ENCODE peak calls at places on chromosomes 13 and 19, in ten cellular contexts. F is tibial nerve; M is uterus; I is A549; V is sigmoid colon; Z is IMR-90; B is mucosa of descending colon; H is CD8-positive, alpha-beta T cell; D is GM23338; A is colonic mucosa. L is an unnamed sample. For H3K4me1, the result is how much of the 10 kb centered on the place peaks cover.

GRCh38 chr13:33799950-33800592 is 17.9 kb upstream of the RFC3 start:
- DNase-seq in F (no peak), M (no peak), I (peak), V (no peak), Z (peak), B (no peak), H (no peak), D (peak), A (no peak), L (no peak)

GRCh38 chr19:35248310-35249145 is at the start of gene LSR:
- DNase-seq in F (no peak), M (no peak), I (peak), V (no peak), Z (no peak), B (peak), H (peak), D (peak), A (peak), L (peak)

GRCh38 chr13:26983533-26984315 is 187.9 kb downstream of the USP12 start:
- DNase-seq in F (no peak), M (no peak), I (no peak), V (no peak), Z (no peak), B (no peak), H (no peak), D (no peak), A (no peak), L (no peak)

GRCh38 chr13:50526771-50527567 is 316.5 kb downstream of the DLEU7 start:
- DNase-seq in F (no peak), M (no peak), I (no peak), V (peak), Z (no peak), B (no peak), H (no peak), D (no peak), A (no peak), L (no peak)

GRCh38 chr13:26327905-26328304 is 74.0 kb downstream of the CDK8 start:
- DNase-seq in F (no peak), M (no peak), I (no peak), V (no peak), Z (no peak), B (no peak), H (no peak), D (no peak), A (no peak), L (no peak)

GRCh38 chr19:45293682-45294081 is 29.0 kb downstream of the CKM start:
- DNase-seq in F (no peak), M (no peak), I (no peak), V (no peak), Z (no peak), B (no peak), H (no peak), D (no peak), A (no peak), L (no peak)

GRCh38 chr13:60583196-60583908 is 186.3 kb downstream of the TDRD3 start:
- DNase-seq in F (peak), M (no peak), I (no peak), V (no peak), Z (peak), B (peak), H (no peak), D (peak), A (peak), L (no peak)

GRCh38 chr13:94556016-94556415 is 39.9 kb downstream of the TGDS start:
- DNase-seq in F (no peak), M (no peak), I (no peak), V (no peak), Z (no peak), B (no peak), H (no peak), D (no peak), A (no peak), L (no peak)

GRCh38 chr13:45119469-45119989 is 781 bp upstream of the GTF2F2 start:
- DNase-seq in F (no peak), M (no peak), I (no peak), V (no peak), Z (peak), B (peak), H (peak), D (no peak), A (peak), L (no peak)

GRCh38 chr13:96527497-96527896 is 437.6 kb downstream of the HS6ST3 start:
- DNase-seq in F (no peak), M (no peak), I (no peak), V (no peak), Z (no peak), B (no peak), H (no peak), D (peak), A (no peak), L (no peak)

GRCh38 chr19:18349524-18350128 is 9.2 kb downstream of the PGPEP1 start:
- DNase-seq in F (peak), M (peak), I (peak), V (no peak), Z (peak), B (peak), H (no peak), D (peak), A (peak), L (peak)

GRCh38 chr19:42052241-42052863 is 17.7 kb downstream of the GRIK5 start:
- DNase-seq in F (no peak), M (no peak), I (no peak), V (no peak), Z (no peak), B (no peak), H (no peak), D (no peak), A (no peak), L (no peak)

GRCh38 chr13:28761586-28761985 is 42.8 kb upstream of the SLC46A3 start:
- DNase-seq in F (no peak), M (no peak), I (no peak), V (no peak), Z (peak), B (no peak), H (no peak), D (no peak), A (no peak), L (no peak)

GRCh38 chr19:48102870-48103751 is 7.5 kb downstream of the PLA2G4C start:
- DNase-seq in F (no peak), M (no peak), I (peak), V (no peak), Z (peak), B (peak), H (no peak), D (peak), A (peak), L (peak)

GRCh38 chr13:85137516-85137915 is 661.7 kb downstream of the SLITRK6 start:
- DNase-seq in F (no peak), M (no peak), I (no peak), V (no peak), Z (no peak), B (no peak), H (no peak), D (no peak), A (no peak), L (no peak)

GRCh38 chr19:47049307-47049700 is 880 bp upstream of the TMEM160 start:
- DNase-seq in F (no peak), M (no peak), I (no peak), V (no peak), Z (peak), B (no peak), H (no peak), D (peak), A (no peak), L (peak)

GRCh38 chr13:53138369-53139036 is 109.9 kb downstream of the OLFM4 start:
- DNase-seq in F (peak), M (peak), I (no peak), V (peak), Z (peak), B (no peak), H (no peak), D (no peak), A (no peak), L (no peak)

GRCh38 chr19:13162749-13163608 is 12.8 kb downstream of the IER2 start:
- DNase-seq in F (peak), M (peak), I (peak), V (peak), Z (peak), B (peak), H (peak), D (peak), A (peak), L (peak)

GRCh38 chr13:79870123-79870522 is 389.2 kb downstream of the NDFIP2 start:
- DNase-seq in F (no peak), M (no peak), I (no peak), V (no peak), Z (peak), B (no peak), H (no peak), D (peak), A (no peak), L (no peak)

GRCh38 chr19:42074513-42075363 is 1.2 kb upstream of the ZNF574 start:
- DNase-seq in F (no peak), M (no peak), I (peak), V (no peak), Z (no peak), B (peak), H (no peak), D (peak), A (peak), L (peak)

GRCh38 chr13:98384739-98385138 is 192.2 kb downstream of the STK24 start:
- DNase-seq in F (no peak), M (no peak), I (no peak), V (no peak), Z (peak), B (no peak), H (no peak), D (no peak), A (no peak), L (no peak)

GRCh38 chr19:49200238-49200862 is 42.8 kb downstream of the TRPM4 start:
- DNase-seq in F (no peak), M (no peak), I (peak), V (no peak), Z (no peak), B (peak), H (no peak), D (peak), A (peak), L (no peak)

GRCh38 chr19:54448037-54448773 is 794 bp upstream of the LENG8 start:
- DNase-seq in F (peak), M (peak), I (peak), V (peak), Z (peak), B (peak), H (peak), D (peak), A (peak), L (peak)

GRCh38 chr19:51147663-51148062 is 5.6 kb downstream of the SIGLEC7 start:
- DNase-seq in F (no peak), M (no peak), I (no peak), V (no peak), Z (no peak), B (no peak), H (no peak), D (no peak), A (no peak), L (no peak)

GRCh38 chr13:45838171-45838745 is 13.3 kb downstream of the SIAH3 start:
- DNase-seq in F (no peak), M (no peak), I (no peak), V (no peak), Z (no peak), B (no peak), H (no peak), D (peak), A (no peak), L (no peak)

GRCh38 chr13:109297628-109298027 is 488.8 kb downstream of the IRS2 start:
- DNase-seq in F (no peak), M (no peak), I (no peak), V (no peak), Z (peak), B (no peak), H (no peak), D (no peak), A (no peak), L (no peak)

GRCh38 chr19:11390933-11391680 is 7.0 kb upstream of the EPOR start:
- DNase-seq in F (no peak), M (no peak), I (peak), V (no peak), Z (no peak), B (no peak), H (no peak), D (peak), A (no peak), L (no peak)

GRCh38 chr13:31663880-31664585 is 75.3 kb upstream of the RXFP2 start:
- DNase-seq in F (no peak), M (no peak), I (no peak), V (no peak), Z (no peak), B (no peak), H (no peak), D (peak), A (no peak), L (no peak)

DNA sequence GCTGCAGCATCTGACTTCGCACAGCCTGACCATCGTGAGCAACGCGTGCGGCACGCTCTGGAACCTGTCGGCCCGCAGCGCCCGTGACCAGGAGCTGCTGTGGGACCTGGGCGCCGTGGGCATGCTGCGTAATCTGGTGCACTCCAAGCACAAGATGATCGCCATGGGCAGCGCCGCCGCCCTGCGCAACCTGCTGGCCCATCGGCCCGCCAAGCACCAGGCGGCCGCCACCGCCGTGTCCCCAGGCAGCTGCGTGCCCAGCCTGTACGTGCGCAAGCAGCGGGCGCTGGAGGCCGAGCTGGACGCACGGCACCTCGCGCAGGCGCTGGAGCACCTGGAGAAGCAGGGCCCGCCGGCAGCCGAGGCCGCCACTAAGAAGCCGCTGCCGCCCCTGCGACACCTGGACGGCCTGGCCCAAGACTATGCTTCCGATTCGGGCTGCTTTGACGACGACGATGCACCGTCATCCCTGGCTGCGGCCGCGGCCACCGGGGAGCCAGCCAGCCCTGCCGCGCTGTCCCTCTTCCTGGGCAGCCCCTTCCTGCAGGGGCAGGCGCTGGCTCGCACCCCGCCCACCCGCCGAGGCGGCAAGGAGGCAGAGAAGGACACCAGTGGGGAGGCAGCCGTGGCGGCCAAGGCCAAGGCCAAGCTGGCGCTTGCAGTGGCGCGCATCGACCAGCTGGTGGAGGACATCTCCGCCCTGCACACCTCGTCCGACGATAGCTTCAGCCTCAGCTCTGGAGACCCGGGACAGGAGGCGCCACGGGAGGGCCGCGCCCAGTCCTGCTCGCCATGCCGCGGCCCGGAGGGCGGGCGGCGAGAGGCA is 13.6 kb downstream of the C19orf25 start:
- DNase-seq in F (no peak), M (no peak), I (no peak), V (no peak), Z (peak), B (peak), H (no peak), D (peak), A (peak), L (no peak)
- TF ChIP-seq CTCF in F (peak), M (peak), I (no peak), V (no peak), Z (peak), B (peak), H (no peak), D (peak), A (peak), L (no peak)

GRCh38 chr19:1053176-1054101 is 13.5 kb upstream of the ARHGAP45 start:
- DNase-seq in F (no peak), M (no peak), I (no peak), V (no peak), Z (no peak), B (no peak), H (no peak), D (no peak), A (no peak), L (no peak)
- H3K4me1 ChIP-seq in F (under half), M (under half), I (under half), V (under half), Z (under half), B (under half), H (under half), D (under half), A (under half), L (under half)

DNA sequence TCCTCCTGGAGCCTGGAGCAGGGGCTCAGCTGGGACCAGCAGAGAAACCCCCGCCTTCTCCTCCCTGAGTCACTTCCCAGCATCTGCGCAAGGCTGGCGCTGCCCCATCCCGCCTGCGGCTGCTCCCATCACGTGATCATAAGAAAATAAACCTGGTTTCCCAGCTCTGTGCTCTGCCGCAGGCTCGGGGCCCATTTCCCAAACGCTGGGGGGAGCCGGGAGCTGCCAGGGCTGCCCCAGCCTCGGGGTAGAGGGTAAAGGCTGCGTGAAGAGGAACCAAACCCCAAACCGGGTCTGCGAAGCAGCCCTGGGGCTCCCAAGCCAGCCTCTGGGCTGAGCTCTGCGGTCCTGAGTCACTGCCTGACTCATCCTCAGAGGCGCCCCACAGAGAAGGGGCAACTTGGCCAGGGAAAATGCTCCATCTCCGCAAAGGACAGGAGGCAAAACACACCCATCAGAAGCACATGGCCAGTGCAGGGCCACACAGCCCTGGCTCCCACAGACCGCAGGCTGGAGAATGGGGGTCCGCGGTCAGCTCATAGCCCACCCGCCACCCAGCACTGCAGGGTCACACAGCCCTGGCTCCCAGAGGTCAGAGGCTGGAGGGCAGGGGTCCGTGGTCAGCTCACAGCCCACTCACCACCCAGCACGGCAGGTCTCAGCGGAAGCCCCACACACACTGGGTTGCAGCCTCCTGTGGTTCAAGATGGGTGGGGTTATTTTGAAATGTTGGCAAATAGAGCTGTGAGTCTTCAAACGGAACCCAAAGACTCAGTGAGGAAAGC is 67.1 kb downstream of the RASA3 start:
- DNase-seq in F (peak), M (peak), I (peak), V (peak), Z (peak), B (peak), H (peak), D (peak), A (peak), L (peak)
- TF ChIP-seq CTCF in F (peak), M (no peak), I (no peak), V (no peak), Z (peak), B (no peak), H (no peak), D (no peak), A (no peak), L (no peak)

GRCh38 chr13:111202149-111202548 is 87.0 kb downstream of the ARHGEF7 start:
- DNase-seq in F (no peak), M (no peak), I (no peak), V (no peak), Z (no peak), B (no peak), H (no peak), D (peak), A (no peak), L (no peak)
- H3K4me1 ChIP-seq in F (half or more), M (under half), I (under half), V (under half), Z (under half), B (under half), H (under half), D (half or more), A (under half), L (under half)

L was measured in PC-9.